ENCODE peak calls at places on chromosomes 11 and 22, in four cellular contexts. O, P, V and Y are unnamed samples.

GRCh38 chr22:42371112-42371900 is 60.9 kb downstream of the NFAM1 start:
- DNase-seq in O (no peak), P (no peak), V (no peak), Y (no peak)

GRCh38 chr11:112085822-112086421 is 634 bp downstream of the TIMM8B start:
- DNase-seq in O (peak), P (no peak), V (no peak), Y (no peak)

GRCh38 chr11:119344291-119345010 is 2.1 kb downstream of the MFRP start:
- DNase-seq in O (no peak), P (no peak), V (no peak), Y (no peak)

GRCh38 chr11:64237484-64237951 is 3.1 kb downstream of the VEGFB start:
- DNase-seq in O (no peak), P (no peak), V (no peak), Y (no peak)

GRCh38 chr22:18048441-18048898 is 24.1 kb upstream of the MICAL3 start:
- DNase-seq in O (peak), P (no peak), V (no peak), Y (no peak)

GRCh38 chr22:46336119-46337078 is 885 bp downstream of the TRMU start:
- DNase-seq in O (peak), P (no peak), V (no peak), Y (no peak)

GRCh38 chr11:127017482-127017881 is 16.9 kb upstream of the KIRREL3 start:
- DNase-seq in O (peak), P (no peak), V (no peak), Y (no peak)

GRCh38 chr11:8807544-8808225 is 103.3 kb upstream of the AKIP1 start:
- DNase-seq in O (peak), P (no peak), V (no peak), Y (no peak)

GRCh38 chr11:31340903-31341572 is 28.5 kb downstream of the DCDC1 start:
- DNase-seq in O (peak), P (no peak), V (no peak), Y (no peak)

GRCh38 chr11:131530411-131530810 is 160.0 kb downstream of the NTM start:
- DNase-seq in O (no peak), P (peak), V (no peak), Y (no peak)

GRCh38 chr22:17192186-17192585 is 27.0 kb downstream of the ADA2 start:
- DNase-seq in O (no peak), P (no peak), V (no peak), Y (no peak)

GRCh38 chr22:17913705-17914282 is 110.6 kb downstream of the MICAL3 start:
- DNase-seq in O (no peak), P (no peak), V (no peak), Y (no peak)

GRCh38 chr11:43788394-43788793 is 92.2 kb upstream of the ALKBH3 start:
- DNase-seq in O (no peak), P (no peak), V (no peak), Y (no peak)

GRCh38 chr11:75592699-75593098 is 30.6 kb downstream of the SERPINH1 start:
- DNase-seq in O (no peak), P (no peak), V (no peak), Y (no peak)

GRCh38 chr11:102727890-102728289 is 3.1 kb upstream of the MMP8 start:
- DNase-seq in O (no peak), P (no peak), V (no peak), Y (no peak)

GRCh38 chr11:10927533-10927932 is 69.7 kb upstream of the ZBED5 start:
- DNase-seq in O (no peak), P (no peak), V (no peak), Y (no peak)

GRCh38 chr11:114087028-114087427 is 27.5 kb downstream of the ZBTB16 start:
- DNase-seq in O (no peak), P (no peak), V (no peak), Y (no peak)

GRCh38 chr22:39437836-39438704 is 18.7 kb upstream of the MGAT3 start:
- DNase-seq in O (no peak), P (no peak), V (no peak), Y (no peak)

GRCh38 chr22:30266445-30267381 is at the start of gene OSM:
- DNase-seq in O (no peak), P (peak), V (peak), Y (no peak)

GRCh38 chr11:50182486-50182885 is 149.8 kb downstream of the OR4C45 start:
- DNase-seq in O (no peak), P (no peak), V (no peak), Y (no peak)

GRCh38 chr11:122808494-122808893 is 29.8 kb upstream of the CRTAM start:
- DNase-seq in O (no peak), P (no peak), V (no peak), Y (no peak)

GRCh38 chr11:26297179-26297970 is 34.6 kb upstream of the ANO3 start:
- DNase-seq in O (peak), P (no peak), V (no peak), Y (peak)

GRCh38 chr22:42366815-42367581 is 65.2 kb downstream of the NFAM1 start:
- DNase-seq in O (no peak), P (peak), V (no peak), Y (no peak)